ENCODE peak calls at places on chromosome 22, in six cellular contexts. M is pancreas; B is breast epithelium; U is colonic mucosa; J is mucosa of descending colon; G is CD8-positive, alpha-beta T cell. L is an unnamed sample. For H3K4me1, the result is how much of the 10 kb centered on the place peaks cover.

GRCh38 chr22:29478326-29479276 is 1.4 kb upstream of the NEFH start:
- DNase-seq in M (no peak), B (no peak), U (no peak), J (no peak), G (no peak), L (no peak)

GRCh38 chr22:43272301-43272700 is 70.9 kb downstream of the SCUBE1 start:
- DNase-seq in M (no peak), B (no peak), U (no peak), J (no peak), G (no peak), L (no peak)

GRCh38 chr22:41535244-41535643 is 9.0 kb downstream of the POLR3H start:
- DNase-seq in M (no peak), B (no peak), U (no peak), J (no peak), G (no peak), L (no peak)

GRCh38 chr22:50528682-50529415 is 963 bp downstream of the TYMP start:
- DNase-seq in M (peak), B (no peak), U (no peak), J (no peak), G (no peak), L (peak)

GRCh38 chr22:48021946-48022345 is 1259.5 kb downstream of the TBC1D22A start:
- DNase-seq in M (no peak), B (no peak), U (no peak), J (no peak), G (no peak), L (no peak)

GRCh38 chr22:38067028-38067415 is 9.8 kb downstream of the PICK1 start:
- DNase-seq in M (peak), B (no peak), U (no peak), J (peak), G (no peak), L (no peak)

GRCh38 chr22:41885116-41885515 is 29.8 kb downstream of the SHISA8 start:
- DNase-seq in M (no peak), B (no peak), U (no peak), J (no peak), G (no peak), L (no peak)

GRCh38 chr22:42343136-42343484 is 72.7 kb upstream of the TCF20 start:
- DNase-seq in M (no peak), B (no peak), U (no peak), J (no peak), G (no peak), L (no peak)

GRCh38 chr22:33860386-33860785 is 59.9 kb downstream of the LARGE1 start:
- DNase-seq in M (no peak), B (no peak), U (no peak), J (no peak), G (no peak), L (no peak)

GRCh38 chr22:45896153-45896951 is 80.6 kb downstream of the WNT7B start:
- DNase-seq in M (peak), B (peak), U (no peak), J (peak), G (no peak), L (no peak)

GRCh38 chr22:49995413-49996191 is 17.0 kb downstream of the IL17REL start:
- DNase-seq in M (no peak), B (no peak), U (peak), J (no peak), G (no peak), L (peak)

GRCh38 chr22:30575011-30575671 is 676 bp upstream of the GAL3ST1 start:
- DNase-seq in M (peak), B (no peak), U (peak), J (no peak), G (no peak), L (no peak)

GRCh38 chr22:45783690-45784089 is 112.1 kb downstream of the ATXN10 start:
- DNase-seq in M (peak), B (no peak), U (no peak), J (no peak), G (no peak), L (no peak)

GRCh38 chr22:48832592-48832991 is 995.1 kb downstream of the BRD1 start:
- DNase-seq in M (no peak), B (no peak), U (no peak), J (no peak), G (no peak), L (no peak)

GRCh38 chr22:50604256-50604580 is 3.6 kb downstream of the MAPK8IP2 start:
- DNase-seq in M (no peak), B (no peak), U (no peak), J (no peak), G (no peak), L (no peak)

GRCh38 chr22:46085831-46086576 is 64.3 kb upstream of the PPARA start:
- DNase-seq in M (peak), B (peak), U (peak), J (peak), G (no peak), L (peak)

GRCh38 chr22:50252081-50253045 is 1.3 kb upstream of the HDAC10 start:
- DNase-seq in M (peak), B (peak), U (peak), J (peak), G (peak), L (peak)

GRCh38 chr22:37459211-37459610 is 27.0 kb downstream of the MFNG start:
- DNase-seq in M (no peak), B (no peak), U (no peak), J (peak), G (no peak), L (no peak)

GRCh38 chr22:46546466-46547178 is 9.2 kb upstream of the CELSR1 start:
- DNase-seq in M (peak), B (no peak), U (no peak), J (no peak), G (no peak), L (no peak)

GRCh38 chr22:47000888-47001287 is 238.4 kb downstream of the TBC1D22A start:
- DNase-seq in M (no peak), B (no peak), U (no peak), J (no peak), G (no peak), L (no peak)

GRCh38 chr22:48761546-48761945 is 1066.1 kb downstream of the BRD1 start:
- DNase-seq in M (no peak), B (peak), U (no peak), J (no peak), G (peak), L (no peak)

GRCh38 chr22:29225422-29226090 is 19.9 kb downstream of the EMID1 start:
- DNase-seq in M (no peak), B (no peak), U (peak), J (no peak), G (no peak), L (peak)

GRCh38 chr22:25563757-25564319 is 637 bp upstream of the GRK3 start:
- DNase-seq in M (no peak), B (no peak), U (peak), J (peak), G (no peak), L (peak)

GRCh38 chr22:29951675-29952413 is 68.9 kb downstream of the MTMR3 start:
- DNase-seq in M (no peak), B (no peak), U (no peak), J (no peak), G (no peak), L (no peak)

GRCh38 chr22:38415561-38416321 is 39.3 kb downstream of the KCNJ4 start:
- DNase-seq in M (no peak), B (peak), U (no peak), J (peak), G (no peak), L (no peak)

GRCh38 chr22:49517721-49518120 is 310.0 kb downstream of the BRD1 start:
- DNase-seq in M (no peak), B (peak), U (no peak), J (no peak), G (no peak), L (no peak)

GRCh38 chr22:49576241-49577141 is 251.2 kb downstream of the BRD1 start:
- DNase-seq in M (no peak), B (peak), U (no peak), J (no peak), G (peak), L (peak)

GRCh38 chr22:38214248-38215056 is 12.7 kb downstream of the MAFF start:
- DNase-seq in M (peak), B (no peak), U (peak), J (peak), G (peak), L (peak)

GRCh38 chr22:48846200-48846599 is 981.5 kb downstream of the BRD1 start:
- DNase-seq in M (no peak), B (no peak), U (no peak), J (no peak), G (no peak), L (no peak)

GRCh38 chr22:21755855-21756284 is 20.3 kb upstream of the YPEL1 start:
- DNase-seq in M (no peak), B (no peak), U (no peak), J (no peak), G (no peak), L (no peak)

GRCh38 chr22:47658182-47658581 is 895.7 kb downstream of the TBC1D22A start:
- DNase-seq in M (no peak), B (no peak), U (no peak), J (no peak), G (no peak), L (no peak)

GRCh38 chr22:43228330-43228729 is 41.4 kb upstream of the TTLL12 start:
- DNase-seq in M (no peak), B (no peak), U (peak), J (no peak), G (no peak), L (peak)

GRCh38 chr22:30305519-30305905 is 16.2 kb upstream of the CASTOR1 start:
- DNase-seq in M (no peak), B (no peak), U (peak), J (peak), G (peak), L (peak)

DNA sequence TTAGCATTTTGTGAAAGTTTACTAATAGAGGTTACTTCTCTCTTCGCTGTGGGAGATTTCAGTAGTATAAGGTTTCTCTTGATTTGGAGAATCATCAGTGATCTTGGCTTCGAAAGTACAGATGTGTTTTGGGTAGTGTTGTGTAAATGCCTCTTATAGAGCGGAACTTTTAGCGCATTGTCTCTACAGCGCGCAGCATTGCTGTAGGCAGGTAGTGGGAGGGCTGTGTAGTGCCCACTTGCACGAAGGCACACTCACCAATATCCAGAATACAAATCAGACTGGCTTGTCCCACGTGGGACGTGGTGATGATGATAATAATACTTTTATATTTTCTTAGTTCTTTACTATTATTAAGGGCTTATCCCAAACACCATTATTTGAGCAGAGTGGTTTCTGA is 51.4 kb downstream of the FAM83F start:
- DNase-seq in M (no peak), B (no peak), U (no peak), J (no peak), G (no peak), L (no peak)
- H3K4me1 ChIP-seq in M (under half), B (under half), U (under half), J (under half), G (under half), L (under half)

GRCh38 chr22:26574001-26574723 is 15.8 kb downstream of the TPST2 start:
- DNase-seq in M (no peak), B (no peak), U (no peak), J (no peak), G (no peak), L (no peak)

GRCh38 chr22:26576026-26576680 is 13.8 kb downstream of the TPST2 start:
- DNase-seq in M (no peak), B (no peak), U (no peak), J (no peak), G (no peak), L (no peak)

GRCh38 chr22:26580240-26580962 is 9.5 kb downstream of the TPST2 start:
- DNase-seq in M (no peak), B (no peak), U (no peak), J (no peak), G (no peak), L (no peak)

GRCh38 chr22:26579331-26579886 is 10.5 kb downstream of the TPST2 start:
- DNase-seq in M (no peak), B (no peak), U (peak), J (peak), G (peak), L (peak)

DNA sequence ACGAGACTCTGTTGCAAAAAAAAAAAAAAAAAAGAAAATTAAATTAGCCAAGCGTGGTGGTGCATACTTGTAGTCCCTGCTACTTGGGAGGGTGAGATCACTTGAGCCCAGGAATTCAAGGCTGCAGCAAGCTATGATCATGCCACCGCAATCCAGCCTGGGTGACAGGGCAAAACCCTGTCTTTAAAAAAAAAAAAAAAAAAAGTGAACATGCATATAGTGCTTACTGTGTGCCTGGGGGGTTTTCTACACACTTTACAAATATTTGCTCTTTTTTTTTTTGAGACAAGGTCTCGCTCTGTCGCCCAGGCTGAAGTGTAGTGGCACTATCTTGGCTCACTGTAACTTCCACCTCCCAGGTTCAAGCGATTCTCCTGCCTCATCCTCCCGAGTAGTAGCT is 12.9 kb downstream of the TPST2 start:
- DNase-seq in M (no peak), B (no peak), U (no peak), J (no peak), G (no peak), L (no peak)
- H3K4me1 ChIP-seq in M (under half), B (under half), U (under half), J (under half), G (half or more), L (under half)

GRCh38 chr22:19879248-19879575 is 24.5 kb upstream of the GNB1L start:
- DNase-seq in M (no peak), B (no peak), U (no peak), J (no peak), G (no peak), L (no peak)
- H3K4me1 ChIP-seq in M (under half), B (under half), U (under half), J (under half), G (under half), L (under half)

GRCh38 chr22:26975381-26975780 is 318.0 kb downstream of the MIAT start:
- DNase-seq in M (no peak), B (no peak), U (no peak), J (no peak), G (no peak), L (no peak)
- H3K4me1 ChIP-seq in M (under half), B (under half), U (under half), J (under half), G (under half), L (under half)

DNA sequence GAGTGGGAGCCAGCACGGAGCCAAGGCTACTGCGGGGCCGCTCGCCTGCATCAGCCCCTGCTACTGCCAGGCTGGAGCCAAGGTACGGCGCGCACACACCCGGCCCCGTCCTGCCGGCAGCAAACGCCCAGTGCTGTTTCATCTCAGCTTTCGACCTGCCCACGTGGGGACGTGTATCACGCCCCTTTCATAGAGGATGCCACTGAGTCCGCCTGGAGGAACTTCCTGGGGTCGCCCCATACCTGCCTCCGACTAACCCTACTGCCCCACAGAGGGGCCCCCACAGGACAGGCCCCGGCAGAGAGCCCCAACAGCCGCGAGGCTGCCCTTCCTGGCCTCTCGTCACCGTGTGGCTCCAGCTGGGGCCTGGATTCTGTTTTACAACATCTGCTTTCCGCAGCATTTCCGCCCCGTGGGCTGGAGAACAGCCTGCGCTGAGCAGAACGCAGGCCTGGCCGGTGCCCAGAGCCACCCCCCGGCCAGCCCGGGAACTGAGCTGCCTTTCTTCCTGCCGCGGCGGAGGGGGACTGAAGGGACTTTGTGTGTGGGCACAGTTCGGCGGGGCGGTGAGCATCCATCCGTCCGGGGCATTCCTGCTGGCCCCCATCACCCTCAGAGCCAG is 22.9 kb upstream of the ARHGAP8 start:
- DNase-seq in M (no peak), B (no peak), U (no peak), J (no peak), G (no peak), L (no peak)
- H3K4me1 ChIP-seq in M (under half), B (under half), U (under half), J (under half), G (under half), L (under half)

DNA sequence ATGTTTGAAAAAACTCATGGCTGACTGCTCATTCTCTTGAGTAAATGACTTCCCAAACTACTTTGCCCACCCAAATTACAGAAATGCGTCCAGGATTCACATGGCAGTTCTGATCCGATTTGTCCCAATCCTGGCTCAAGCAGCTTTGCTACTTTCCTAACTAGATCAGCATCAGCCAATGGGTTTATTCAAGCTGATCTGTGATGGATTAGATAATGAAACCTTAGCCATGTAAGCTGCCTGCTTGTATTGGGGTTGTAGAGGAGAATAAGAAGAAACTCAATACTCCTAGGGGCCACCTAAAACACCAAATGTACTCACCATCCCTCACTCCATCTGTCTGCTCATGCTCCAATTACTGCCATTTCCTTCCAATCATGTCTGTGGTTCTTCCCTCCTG is 7.0 kb downstream of the RBFOX2 start:
- DNase-seq in M (no peak), B (no peak), U (no peak), J (no peak), G (no peak), L (no peak)
- H3K4me1 ChIP-seq in M (under half), B (under half), U (under half), J (under half), G (under half), L (under half)

GRCh38 chr22:32619614-32620426 is 145.2 kb downstream of the FBXO7 start:
- DNase-seq in M (no peak), B (no peak), U (no peak), J (no peak), G (no peak), L (no peak)
- H3K4me1 ChIP-seq in M (under half), B (under half), U (under half), J (under half), G (under half), L (under half)

DNA sequence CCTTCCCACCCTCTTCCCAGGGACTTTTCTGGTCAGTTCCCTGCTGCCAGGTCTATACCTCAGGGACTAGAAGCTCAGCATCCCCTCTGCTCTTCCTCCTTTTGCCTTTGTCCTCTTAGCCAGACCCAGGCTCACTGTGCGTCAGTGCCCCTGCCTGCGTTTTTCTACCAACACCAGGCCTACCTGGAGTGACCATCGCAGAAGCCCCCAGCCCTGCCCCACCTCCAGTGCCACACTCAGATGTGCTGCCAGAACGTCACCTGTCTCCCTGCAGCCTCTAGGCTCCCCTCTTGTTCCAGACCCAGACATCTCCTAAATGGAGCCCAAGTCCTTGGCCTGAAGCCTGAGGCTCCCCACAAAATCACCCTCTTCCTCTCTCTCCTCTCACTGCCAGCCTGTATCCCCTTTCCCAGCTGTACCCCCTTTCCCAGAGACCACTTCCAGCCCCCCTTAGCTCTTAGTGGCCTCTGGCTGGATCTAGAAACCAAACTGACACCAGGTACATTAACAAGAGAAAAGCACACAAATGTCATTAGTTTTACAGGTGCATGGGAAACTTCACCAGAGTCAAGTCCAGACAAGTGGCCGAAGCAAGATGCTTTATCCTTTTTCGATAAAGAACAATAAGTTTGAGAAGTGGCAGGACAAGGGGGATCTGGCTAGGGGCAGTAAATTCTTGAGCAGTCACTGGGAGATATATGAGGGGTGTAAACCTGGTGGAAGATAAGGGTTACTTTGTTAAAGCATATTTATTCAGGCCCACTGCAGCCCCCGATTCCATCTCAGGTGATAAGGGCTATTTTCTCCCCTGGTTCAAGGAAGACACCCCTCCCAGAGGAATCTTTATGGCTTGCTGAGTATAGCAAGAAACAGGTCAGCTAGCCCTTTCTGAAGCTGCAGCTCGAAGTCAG is 61.5 kb downstream of the BCR start:
- DNase-seq in M (no peak), B (no peak), U (no peak), J (peak), G (no peak), L (no peak)
- H3K4me1 ChIP-seq in M (under half), B (under half), U (under half), J (under half), G (half or more), L (under half)